ENCODE peak calls at places on chromosome 17, in seven cellular contexts. I, R, M, A, Y, K and W are unnamed samples.

GRCh38 chr17:51703364-51704341 is 443.3 kb downstream of the UTP18 start:
- DNase-seq in R (peak), K (no peak), I (peak), Y (no peak), A (no peak), M (peak), W (no peak)

GRCh38 chr17:81794509-81794908 is 9.4 kb upstream of the GCGR start:
- DNase-seq in I (peak), R (peak), M (no peak), K (peak), A (no peak), Y (no peak), W (peak)

GRCh38 chr17:43676471-43676870 is 14.7 kb upstream of the MEOX1 start:
- DNase-seq in K (no peak), Y (no peak), A (no peak), I (no peak), R (peak), M (no peak), W (peak)

GRCh38 chr17:10768766-10769383 is 35.0 kb downstream of the TMEM238L start:
- DNase-seq in I (peak), M (no peak), K (no peak), Y (no peak), R (peak), A (no peak), W (peak)

GRCh38 chr17:13490906-13491502 is 110.7 kb downstream of the HS3ST3A1 start:
- DNase-seq in I (no peak), A (no peak), K (no peak), M (no peak), R (no peak), Y (no peak), W (peak)

GRCh38 chr17:48384164-48384563 is 45.9 kb downstream of the SKAP1 start:
- DNase-seq in M (no peak), R (no peak), Y (no peak), A (no peak), I (no peak), K (no peak), W (no peak)

GRCh38 chr17:63571632-63572310 is 21.5 kb downstream of the DCAF7 start:
- DNase-seq in M (no peak), R (peak), A (peak), I (peak), K (no peak), Y (peak), W (peak)

GRCh38 chr17:36072431-36073121 is 8.5 kb downstream of the CCL18 start:
- DNase-seq in Y (no peak), M (no peak), R (peak), A (no peak), I (peak), K (peak), W (peak)

GRCh38 chr17:29914819-29915537 is 15.1 kb downstream of the SSH2 start:
- DNase-seq in M (no peak), I (no peak), A (no peak), R (no peak), K (no peak), Y (no peak), W (no peak)

GRCh38 chr17:32783602-32784001 is 93.3 kb downstream of the MYO1D start:
- DNase-seq in I (peak), A (peak), R (peak), M (no peak), Y (no peak), K (no peak), W (peak)

GRCh38 chr17:37060094-37060493 is 111.3 kb downstream of the AATF start:
- DNase-seq in M (no peak), R (no peak), Y (no peak), I (no peak), A (no peak), K (no peak), W (no peak)

GRCh38 chr17:81210868-81211267 is 11.9 kb downstream of the CEP131 start:
- DNase-seq in A (no peak), M (no peak), R (peak), I (no peak), Y (no peak), K (no peak), W (no peak)

GRCh38 chr17:82820278-82821251 is 19.3 kb downstream of the ZNF750 start:
- DNase-seq in M (no peak), R (no peak), K (peak), A (no peak), Y (no peak), I (no peak), W (no peak)

GRCh38 chr17:61407211-61407911 is 7.7 kb downstream of the TBX2 start:
- DNase-seq in K (no peak), Y (no peak), A (no peak), I (no peak), R (no peak), M (no peak), W (no peak)

DNA sequence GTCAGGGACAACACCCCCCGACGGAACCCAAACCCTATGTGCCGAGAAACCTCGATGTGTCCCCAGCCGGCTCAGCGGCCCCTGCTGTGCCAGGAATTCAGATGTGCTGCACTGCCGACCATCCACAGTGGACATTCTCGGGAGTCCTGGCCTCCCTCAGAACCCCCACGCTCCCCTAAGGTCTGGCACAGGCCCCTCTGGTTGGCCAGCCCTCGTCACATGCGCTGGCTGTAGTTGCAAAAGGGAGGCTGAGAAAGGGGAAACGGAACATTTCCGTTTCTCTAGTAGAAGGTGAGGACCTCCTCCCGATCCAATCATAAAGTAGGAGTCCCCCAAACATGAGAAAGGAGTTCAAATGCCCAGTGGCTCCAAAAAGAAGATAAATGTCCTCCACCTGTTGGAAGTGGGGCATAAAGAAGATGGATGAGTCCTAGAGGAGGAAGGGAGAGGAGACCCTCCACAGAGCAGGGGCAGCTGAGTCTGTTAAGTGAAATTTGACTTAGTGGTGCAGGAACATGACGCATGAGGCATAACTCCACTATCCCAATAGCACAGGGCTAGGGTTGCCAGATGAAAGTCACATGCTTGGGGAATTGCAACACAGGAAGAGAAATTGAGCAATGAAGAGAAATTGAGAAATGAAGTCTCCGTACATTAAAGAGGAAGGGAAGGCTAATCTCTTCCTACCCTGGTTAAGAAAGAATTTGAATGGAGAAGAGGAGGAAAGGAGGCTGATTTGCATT is 49.3 kb upstream of the WSB1 start:
- DNase-seq in A (no peak), Y (peak), K (peak), R (peak), I (peak), M (peak), W (peak)
- H3K4me3 ChIP-seq in A (no peak), Y (peak), K (peak), R (peak), I (peak), M (peak), W (peak)

GRCh38 chr17:79203016-79203415 is 128.4 kb downstream of the ENGASE start:
- DNase-seq in I (no peak), K (no peak), A (no peak), M (no peak), Y (no peak), R (no peak), W (no peak)
- TF ChIP-seq CTCF in I (no peak), K (no peak), A (no peak), M (no peak), Y (no peak), R (no peak), W (no peak)

GRCh38 chr17:75078097-75079022 is 9.4 kb upstream of the SLC16A5 start:
- DNase-seq in M (no peak), R (peak), K (peak), A (peak), Y (no peak), I (peak), W (peak)

GRCh38 chr17:75079023-75079373 is 8.8 kb upstream of the SLC16A5 start:
- DNase-seq in Y (no peak), I (no peak), A (no peak), M (no peak), K (no peak), R (no peak), W (no peak)

GRCh38 chr17:75075597-75076253 is 12.0 kb upstream of the SLC16A5 start:
- DNase-seq in R (no peak), I (no peak), Y (no peak), M (no peak), K (no peak), A (no peak), W (no peak)

GRCh38 chr17:75077490-75078096 is 10.2 kb upstream of the SLC16A5 start:
- DNase-seq in M (peak), A (no peak), K (peak), Y (no peak), R (no peak), I (no peak), W (peak)

GRCh38 chr17:75077072-75077489 is 10.7 kb upstream of the SLC16A5 start:
- DNase-seq in R (no peak), M (no peak), K (no peak), I (no peak), Y (no peak), A (no peak), W (no peak)
- H3K4me3 ChIP-seq in R (no peak), M (peak), K (peak), I (no peak), Y (no peak), A (no peak), W (no peak)

GRCh38 chr17:17751996-17752821 is 71.0 kb downstream of the RAI1 start:
- DNase-seq in I (peak), M (peak), K (peak), Y (peak), R (peak), A (no peak), W (peak)
- TF ChIP-seq CTCF in I (no peak), M (peak), K (peak), Y (peak), R (no peak), A (peak), W (peak)

DNA sequence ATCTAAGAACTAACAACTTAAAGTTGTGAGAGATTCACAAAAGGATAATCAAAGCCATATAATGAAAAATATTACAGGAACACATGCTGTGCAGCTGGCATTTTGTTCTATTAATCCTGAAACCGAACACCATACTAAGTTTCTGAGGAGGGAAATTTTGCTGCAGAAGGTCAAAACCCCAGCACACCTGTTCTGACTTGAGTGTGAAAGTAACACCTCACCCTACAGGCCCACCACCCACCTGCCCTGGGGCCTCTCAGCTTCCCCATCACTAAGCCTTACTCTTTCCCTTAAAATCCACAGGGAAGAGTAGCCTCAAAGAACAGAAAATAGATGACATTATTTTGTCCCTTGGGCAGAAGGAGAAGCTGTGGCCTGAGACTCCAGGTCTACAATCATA is 44.8 kb downstream of the STAT5A start:
- DNase-seq in Y (no peak), R (no peak), A (no peak), I (no peak), M (no peak), K (no peak), W (no peak)
- H3K4me3 ChIP-seq in Y (no peak), R (no peak), A (no peak), I (no peak), M (no peak), K (no peak), W (no peak)

DNA sequence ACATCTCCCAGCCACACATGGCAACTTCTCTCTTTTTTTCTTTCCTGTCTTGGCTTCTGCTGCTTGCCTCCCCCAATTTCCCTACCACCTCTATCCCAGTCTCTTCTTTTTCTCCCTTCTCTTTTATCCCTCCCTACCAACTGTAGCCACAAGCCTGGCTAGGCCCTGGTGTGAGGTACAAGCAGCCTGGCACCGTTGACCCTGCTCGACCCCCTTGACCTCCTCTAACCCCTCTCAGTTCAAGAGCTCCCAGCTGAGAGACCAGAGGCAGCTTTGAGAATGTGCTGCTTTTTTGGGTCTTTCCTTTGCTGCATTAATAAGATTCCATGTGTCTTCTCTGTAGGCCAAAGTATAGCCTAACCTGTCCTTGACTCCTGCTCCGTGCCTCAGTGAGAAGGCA is 32.3 kb downstream of the B9D1 start:
- DNase-seq in R (no peak), K (no peak), Y (no peak), A (no peak), I (no peak), M (no peak), W (no peak)
- TF ChIP-seq CTCF in R (no peak), K (no peak), Y (no peak), A (no peak), I (no peak), M (no peak), W (no peak)